ENCODE peak calls at places on chromosomes 7 and 10, in eight cellular contexts. M is ELR; V is A172; Z is T-helper 9 cell; N is stimulated activated CD4-positive, alpha-beta T cell treated with anti-CD3 and anti-CD28 coated beads, Interleukin-2, amount 100 ng/mL, for 48 hours; Y is left cardiac atrium; C is uterus; E is nucleus accumbens. F is an unnamed sample.

GRCh38 chr10:119221201-119221600 is 13.8 kb downstream of the GRK5 start:
- DNase-seq in N (no peak), Z (no peak), M (no peak), C (no peak), E (no peak), Y (no peak), V (no peak), F (no peak)

GRCh38 chr7:1291040-1291689 is 58.5 kb downstream of the UNCX start:
- DNase-seq in N (no peak), Z (no peak), V (no peak), M (no peak), E (no peak), C (no peak), Y (no peak), F (no peak)

GRCh38 chr7:110484316-110484715 is 606.6 kb upstream of the LRRN3 start:
- DNase-seq in Z (no peak), V (no peak), N (no peak), E (no peak), C (no peak), M (no peak), Y (no peak), F (no peak)

GRCh38 chr7:101159696-101160674 is 5.4 kb downstream of the VGF start:
- DNase-seq in Y (no peak), C (no peak), N (no peak), E (no peak), M (peak; percentile 72), Z (no peak), V (peak; percentile 81), F (peak; percentile 29)

GRCh38 chr7:128408709-128409434 is 910 bp downstream of the IMPDH1 start:
- DNase-seq in M (no peak), Y (no peak), E (no peak), N (no peak), V (no peak), Z (no peak), C (peak; percentile 61), F (no peak)

GRCh38 chr7:2609001-2609411 is 22.8 kb upstream of the TTYH3 start:
- DNase-seq in C (no peak), V (no peak), M (peak; percentile 52), Z (no peak), E (no peak), Y (peak; percentile 31), N (no peak), F (no peak)

GRCh38 chr7:132402096-132402495 is 174.2 kb downstream of the PLXNA4 start:
- DNase-seq in N (no peak), V (no peak), C (no peak), Z (no peak), Y (no peak), E (no peak), M (no peak), F (no peak)

GRCh38 chr7:128322040-128322643 is 21.6 kb downstream of the RBM28 start:
- DNase-seq in N (no peak), Z (no peak), V (peak; percentile 11), Y (no peak), E (no peak), C (no peak), M (peak; percentile 53), F (no peak)

GRCh38 chr10:121380211-121380610 is 218.0 kb downstream of the FGFR2 start:
- DNase-seq in N (no peak), Z (no peak), V (no peak), E (no peak), Y (no peak), M (no peak), C (no peak), F (no peak)

GRCh38 chr7:3591944-3592343 is 290.9 kb downstream of the SDK1 start:
- DNase-seq in Y (no peak), V (no peak), M (no peak), N (no peak), E (no peak), Z (no peak), C (no peak), F (no peak)

GRCh38 chr7:20895563-20895962 is 108.9 kb upstream of the SP8 start:
- DNase-seq in M (peak; percentile 1), V (peak; percentile 71), Z (no peak), E (no peak), N (no peak), Y (no peak), C (no peak), F (no peak)

GRCh38 chr7:119175916-119176627 is 951.6 kb downstream of the ANKRD7 start:
- DNase-seq in Z (no peak), M (peak; percentile 55), E (no peak), N (peak; percentile 13), C (no peak), V (peak; percentile 78), Y (no peak), F (no peak)

GRCh38 chr10:69837261-69837660 is 35.6 kb downstream of the COL13A1 start:
- DNase-seq in Y (no peak), V (no peak), M (no peak), Z (no peak), C (no peak), N (no peak), E (no peak), F (no peak)